ENCODE peak calls at places on chromosome 4, in six cellular contexts. V is pancreas, U is stomach, X is heart right ventricle, M is uterus, D is endodermal cell. B is an unnamed sample.

GRCh38 chr4:48120132-48120531 is 13.9 kb downstream of the TXK start:
- DNase-seq in X (no peak), M (no peak), D (no peak), V (no peak), U (no peak), B (no peak)

GRCh38 chr4:141375855-141376254 is 155.2 kb downstream of the ZNF330 start:
- DNase-seq in D (peak; percentile 74), X (no peak), M (no peak), U (no peak), V (no peak), B (peak; percentile 24)

GRCh38 chr4:102715057-102715456 is 45.7 kb downstream of the MANBA start:
- DNase-seq in V (no peak), U (no peak), X (no peak), D (peak; percentile 55), M (no peak), B (no peak)

GRCh38 chr4:27616166-27616565 is 755.5 kb downstream of the STIM2 start:
- DNase-seq in X (no peak), D (no peak), M (no peak), U (no peak), V (no peak), B (no peak)

GRCh38 chr4:18397681-18398080 is 376.1 kb upstream of the LCORL start:
- DNase-seq in D (no peak), V (no peak), U (no peak), X (no peak), M (no peak), B (no peak)

GRCh38 chr4:39706334-39706733 is 8.4 kb downstream of the UBE2K start:
- DNase-seq in X (peak; percentile 27), U (peak; percentile 77), V (peak; percentile 69), D (no peak), M (no peak), B (peak; percentile 67)

GRCh38 chr4:140222175-140222574 is 68.2 kb upstream of the MAML3 start:
- DNase-seq in M (no peak), U (no peak), X (no peak), V (no peak), D (no peak), B (no peak)

GRCh38 chr4:165301833-165302232 is 25.6 kb upstream of the MSMO1 start:
- DNase-seq in U (no peak), V (no peak), D (no peak), X (no peak), M (no peak), B (no peak)

GRCh38 chr4:140238353-140239041 is 84.5 kb upstream of the MAML3 start:
- DNase-seq in V (peak; percentile 77), M (peak; percentile 93), X (peak; percentile 87), U (peak; percentile 85), D (peak; percentile 75), B (no peak)

GRCh38 chr4:3422241-3422801 is 19.4 kb upstream of the HGFAC start:
- DNase-seq in M (no peak), X (peak; percentile 8), V (no peak), D (no peak), U (no peak), B (no peak)

GRCh38 chr4:47926667-47927258 is 12.4 kb upstream of the NFXL1 start:
- DNase-seq in U (peak; percentile 61), V (peak; percentile 59), D (peak; percentile 87), M (peak; percentile 21), X (peak; percentile 17), B (no peak)

GRCh38 chr4:89422441-89422950 is 114.9 kb upstream of the GPRIN3 start:
- DNase-seq in X (no peak), V (no peak), U (no peak), D (no peak), M (no peak), B (no peak)

GRCh38 chr4:3623106-3623505 is 90.9 kb upstream of the LRPAP1 start:
- DNase-seq in U (no peak), X (no peak), M (no peak), V (no peak), D (no peak), B (no peak)

GRCh38 chr4:102641796-102642195 is 119.0 kb downstream of the MANBA start:
- DNase-seq in D (no peak), X (no peak), V (no peak), U (no peak), M (no peak), B (no peak)

GRCh38 chr4:63901311-63901710 is 507.9 kb downstream of the TECRL start:
- DNase-seq in M (no peak), V (no peak), X (no peak), D (no peak), U (no peak), B (no peak)

GRCh38 chr4:8404791-8405515 is 35.6 kb downstream of the ACOX3 start:
- DNase-seq in V (no peak), D (no peak), X (no peak), M (no peak), U (no peak), B (no peak)

GRCh38 chr4:10740227-10740626 is 55.7 kb upstream of the CLNK start:
- DNase-seq in D (no peak), X (no peak), V (no peak), U (no peak), M (no peak), B (no peak)
- H3K4me1 ChIP-seq in D (no peaks in the 10 kb centered on the region), X (no peaks in the 10 kb centered on the region), V (no peaks in the 10 kb centered on the region), U (no peaks in the 10 kb centered on the region), M (no peaks in the 10 kb centered on the region), B (peaks cover 22% of the 10 kb centered on the region)

GRCh38 chr4:172980178-172980577 is 188.4 kb upstream of the GALNT7 start:
- DNase-seq in V (no peak), X (no peak), U (no peak), D (no peak), M (no peak), B (no peak)

GRCh38 chr4:172979332-172979731 is 189.3 kb upstream of the GALNT7 start:
- DNase-seq in X (no peak), V (no peak), D (no peak), U (no peak), M (no peak), B (no peak)

GRCh38 chr4:172983014-172983413 is 185.6 kb upstream of the GALNT7 start:
- DNase-seq in U (no peak), V (no peak), X (no peak), M (no peak), D (no peak), B (no peak)

GRCh38 chr4:172978848-172979247 is 189.8 kb upstream of the GALNT7 start:
- DNase-seq in V (no peak), D (no peak), U (no peak), X (no peak), M (no peak), B (no peak)

GRCh38 chr4:172982151-172982590 is 186.4 kb upstream of the GALNT7 start:
- DNase-seq in M (peak; percentile 46), V (no peak), D (no peak), U (peak; percentile 40), X (no peak), B (peak; percentile 57)
- H3K27ac ChIP-seq in M (no peak overlapping the region), V (no peak overlapping the region), D (no peak overlapping the region), U (peak overlapping the region; percentile 46), X (no peak overlapping the region), B (no peak overlapping the region)

DNA sequence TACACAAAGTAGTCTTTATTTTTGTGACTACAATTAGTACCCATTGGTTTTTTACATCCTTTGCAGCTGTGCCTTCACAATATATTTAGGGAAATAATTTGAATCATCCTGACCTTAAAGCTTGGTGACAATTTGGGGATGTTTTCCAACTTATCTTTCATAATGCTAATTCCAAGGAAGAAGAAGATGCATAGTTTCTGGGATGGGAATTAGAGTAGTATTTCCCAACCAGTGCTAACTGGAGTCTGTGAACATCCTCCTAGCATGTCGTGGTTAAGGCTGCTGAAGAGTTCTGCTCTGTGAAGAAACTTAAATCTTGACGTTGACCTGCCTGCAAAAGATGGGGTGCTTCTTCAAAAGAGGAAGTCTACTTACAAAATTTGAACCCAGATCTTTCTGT is 173.5 kb downstream of the ANK2 start:
- DNase-seq in V (no peak), X (no peak), M (no peak), D (no peak), U (no peak), B (no peak)
- H3K4me3 ChIP-seq in V (no peak overlapping the region), X (no peak overlapping the region), M (no peak overlapping the region), D (no peak overlapping the region), U (no peak overlapping the region), B (no peak overlapping the region)

GRCh38 chr4:1716065-1716945 is 4.2 kb upstream of the SLBP start:
- DNase-seq in D (peak; percentile 35), V (no peak), U (no peak), X (no peak), M (no peak), B (no peak)

GRCh38 chr4:1714303-1715001 is 2.3 kb upstream of the SLBP start:
- DNase-seq in D (peak; percentile 76), M (no peak), X (no peak), U (no peak), V (no peak), B (no peak)

GRCh38 chr4:1718095-1718850 is 2.9 kb downstream of the TMEM129 start:
- DNase-seq in M (no peak), V (peak; percentile 87), D (no peak), U (peak; percentile 82), X (no peak), B (no peak)

GRCh38 chr4:1715002-1715761 is 3.1 kb upstream of the SLBP start:
- DNase-seq in D (no peak), U (no peak), V (no peak), M (no peak), X (no peak), B (no peak)

GRCh38 chr4:1717129-1718094 is 3.7 kb downstream of the TMEM129 start:
- DNase-seq in M (no peak), D (peak; percentile 43), U (no peak), X (no peak), V (no peak), B (no peak)
- H3K4me1 ChIP-seq in M (no peaks in the 10 kb centered on the region), D (peaks cover 3% of the 10 kb centered on the region), U (peaks cover 87% of the 10 kb centered on the region), X (peaks cover 79% of the 10 kb centered on the region), V (no peaks in the 10 kb centered on the region), B (peaks cover 16% of the 10 kb centered on the region)

B was measured in SJSA1.